ENCODE peak calls at places on chromosomes 5 and 9, in ten cellular contexts. One of them, this sample, is unnamed.

GRCh38 chr5:132459983-132460834 is 30.4 kb downstream of the IRF1 start:
- DNase-seq in neuronal stem cell: no peak
- DNase-seq in IMR-90: no peak
- DNase-seq in brain microvascular endothelial cell: no peak
- DNase-seq in fibroblast of lung: no peak
- DNase-seq in PC-3: no peak
- DNase-seq in cardiac muscle cell: no peak
- DNase-seq in tibial artery: peak; percentile 65
- DNase-seq in CD8-positive, alpha-beta T cell: no peak
- DNase-seq in body of pancreas: peak; percentile 43
- DNase-seq in this sample: no peak

GRCh38 chr9:112535364-112535763 is 48.7 kb downstream of the KIAA1958 start:
- DNase-seq in fibroblast of lung: peak; percentile 69
- DNase-seq in body of pancreas: no peak
- DNase-seq in CD8-positive, alpha-beta T cell: no peak
- DNase-seq in IMR-90: peak; percentile 71
- DNase-seq in cardiac muscle cell: peak; percentile 60
- DNase-seq in brain microvascular endothelial cell: peak; percentile 40
- DNase-seq in PC-3: no peak
- DNase-seq in neuronal stem cell: no peak
- DNase-seq in tibial artery: no peak
- DNase-seq in this sample: no peak

GRCh38 chr9:85290019-85290418 is 451.7 kb downstream of the AGTPBP1 start:
- DNase-seq in CD8-positive, alpha-beta T cell: peak; percentile 13
- DNase-seq in tibial artery: no peak
- DNase-seq in IMR-90: no peak
- DNase-seq in body of pancreas: no peak
- DNase-seq in PC-3: no peak
- DNase-seq in neuronal stem cell: no peak
- DNase-seq in fibroblast of lung: no peak
- DNase-seq in cardiac muscle cell: no peak
- DNase-seq in brain microvascular endothelial cell: no peak
- DNase-seq in this sample: no peak

GRCh38 chr9:104993291-104993963 is 65.5 kb upstream of the ABCA1 start:
- DNase-seq in PC-3: no peak
- DNase-seq in body of pancreas: peak; percentile 77
- DNase-seq in tibial artery: peak; percentile 98
- DNase-seq in fibroblast of lung: peak; percentile 81
- DNase-seq in cardiac muscle cell: peak; percentile 91
- DNase-seq in IMR-90: peak; percentile 86
- DNase-seq in brain microvascular endothelial cell: peak; percentile 90
- DNase-seq in CD8-positive, alpha-beta T cell: no peak
- DNase-seq in neuronal stem cell: peak; percentile 87
- DNase-seq in this sample: no peak

GRCh38 chr9:94770344-94770743 is 43.8 kb downstream of the AOPEP start:
- DNase-seq in cardiac muscle cell: no peak
- DNase-seq in tibial artery: no peak
- DNase-seq in CD8-positive, alpha-beta T cell: no peak
- DNase-seq in fibroblast of lung: no peak
- DNase-seq in PC-3: no peak
- DNase-seq in neuronal stem cell: no peak
- DNase-seq in brain microvascular endothelial cell: no peak
- DNase-seq in body of pancreas: no peak
- DNase-seq in IMR-90: no peak
- DNase-seq in this sample: no peak

GRCh38 chr5:105506692-105507277 is 1944.2 kb upstream of the NUDT12 start:
- DNase-seq in CD8-positive, alpha-beta T cell: no peak
- DNase-seq in brain microvascular endothelial cell: peak; percentile 63
- DNase-seq in tibial artery: no peak
- DNase-seq in fibroblast of lung: peak; percentile 15
- DNase-seq in PC-3: peak; percentile 46
- DNase-seq in body of pancreas: no peak
- DNase-seq in IMR-90: peak; percentile 16
- DNase-seq in cardiac muscle cell: peak; percentile 1
- DNase-seq in neuronal stem cell: no peak
- DNase-seq in this sample: no peak

GRCh38 chr9:13139641-13140171 is 139.8 kb downstream of the MPDZ start:
- DNase-seq in CD8-positive, alpha-beta T cell: no peak
- DNase-seq in IMR-90: peak; percentile 91
- DNase-seq in body of pancreas: no peak
- DNase-seq in PC-3: peak; percentile 82
- DNase-seq in fibroblast of lung: peak; percentile 90
- DNase-seq in neuronal stem cell: peak; percentile 26
- DNase-seq in brain microvascular endothelial cell: peak; percentile 92
- DNase-seq in cardiac muscle cell: peak; percentile 90
- DNase-seq in tibial artery: no peak
- DNase-seq in this sample: peak; percentile 64

GRCh38 chr9:96720435-96720834 is 57.5 kb downstream of the ZNF510 start:
- DNase-seq in body of pancreas: no peak
- DNase-seq in cardiac muscle cell: no peak
- DNase-seq in CD8-positive, alpha-beta T cell: no peak
- DNase-seq in tibial artery: no peak
- DNase-seq in fibroblast of lung: no peak
- DNase-seq in brain microvascular endothelial cell: no peak
- DNase-seq in neuronal stem cell: no peak
- DNase-seq in IMR-90: no peak
- DNase-seq in PC-3: no peak
- DNase-seq in this sample: no peak

GRCh38 chr9:110615526-110615925 is 36.0 kb upstream of the SVEP1 start:
- DNase-seq in fibroblast of lung: no peak
- DNase-seq in cardiac muscle cell: peak; percentile 51
- DNase-seq in PC-3: no peak
- DNase-seq in body of pancreas: no peak
- DNase-seq in IMR-90: peak; percentile 72
- DNase-seq in CD8-positive, alpha-beta T cell: no peak
- DNase-seq in neuronal stem cell: no peak
- DNase-seq in tibial artery: no peak
- DNase-seq in brain microvascular endothelial cell: peak; percentile 20
- DNase-seq in this sample: no peak

GRCh38 chr5:38341641-38342040 is 83.3 kb downstream of the EGFLAM start:
- DNase-seq in neuronal stem cell: no peak
- DNase-seq in PC-3: no peak
- DNase-seq in brain microvascular endothelial cell: no peak
- DNase-seq in body of pancreas: no peak
- DNase-seq in IMR-90: no peak
- DNase-seq in cardiac muscle cell: no peak
- DNase-seq in CD8-positive, alpha-beta T cell: no peak
- DNase-seq in tibial artery: no peak
- DNase-seq in fibroblast of lung: no peak
- DNase-seq in this sample: no peak

GRCh38 chr5:126054593-126055347 is 368.4 kb upstream of the GRAMD2B start:
- DNase-seq in CD8-positive, alpha-beta T cell: no peak
- DNase-seq in fibroblast of lung: no peak
- DNase-seq in body of pancreas: no peak
- DNase-seq in cardiac muscle cell: no peak
- DNase-seq in IMR-90: no peak
- DNase-seq in neuronal stem cell: no peak
- DNase-seq in PC-3: no peak
- DNase-seq in brain microvascular endothelial cell: no peak
- DNase-seq in tibial artery: no peak
- DNase-seq in this sample: no peak

GRCh38 chr5:68279960-68280359 is 64.4 kb downstream of the PIK3R1 start:
- DNase-seq in IMR-90: no peak
- DNase-seq in CD8-positive, alpha-beta T cell: no peak
- DNase-seq in tibial artery: no peak
- DNase-seq in neuronal stem cell: no peak
- DNase-seq in brain microvascular endothelial cell: no peak
- DNase-seq in fibroblast of lung: no peak
- DNase-seq in PC-3: no peak
- DNase-seq in cardiac muscle cell: no peak
- DNase-seq in body of pancreas: no peak
- DNase-seq in this sample: no peak

GRCh38 chr5:76637490-76637889 is 14.3 kb upstream of the F2RL2 start:
- DNase-seq in brain microvascular endothelial cell: no peak
- DNase-seq in fibroblast of lung: no peak
- DNase-seq in IMR-90: no peak
- DNase-seq in neuronal stem cell: no peak
- DNase-seq in tibial artery: no peak
- DNase-seq in body of pancreas: no peak
- DNase-seq in cardiac muscle cell: no peak
- DNase-seq in CD8-positive, alpha-beta T cell: no peak
- DNase-seq in PC-3: no peak
- DNase-seq in this sample: no peak

GRCh38 chr5:123754167-123754840 is 242.3 kb downstream of the CSNK1G3 start:
- DNase-seq in PC-3: peak; percentile 1
- DNase-seq in IMR-90: peak; percentile 69
- DNase-seq in fibroblast of lung: peak; percentile 24
- DNase-seq in brain microvascular endothelial cell: peak; percentile 26
- DNase-seq in body of pancreas: no peak
- DNase-seq in neuronal stem cell: no peak
- DNase-seq in tibial artery: no peak
- DNase-seq in CD8-positive, alpha-beta T cell: no peak
- DNase-seq in cardiac muscle cell: peak; percentile 32
- DNase-seq in this sample: no peak

GRCh38 chr5:111422245-111422644 is 90.1 kb downstream of the STARD4 start:
- DNase-seq in IMR-90: no peak
- DNase-seq in fibroblast of lung: no peak
- DNase-seq in brain microvascular endothelial cell: no peak
- DNase-seq in tibial artery: no peak
- DNase-seq in CD8-positive, alpha-beta T cell: no peak
- DNase-seq in body of pancreas: no peak
- DNase-seq in cardiac muscle cell: no peak
- DNase-seq in neuronal stem cell: no peak
- DNase-seq in PC-3: no peak
- DNase-seq in this sample: no peak
- H3K4me3 ChIP-seq in IMR-90: no peak overlapping the region
- H3K4me3 ChIP-seq in fibroblast of lung: no peak overlapping the region
- H3K4me3 ChIP-seq in brain microvascular endothelial cell: no peak overlapping the region
- H3K4me3 ChIP-seq in tibial artery: no peak overlapping the region
- H3K4me3 ChIP-seq in CD8-positive, alpha-beta T cell: no peak overlapping the region
- H3K4me3 ChIP-seq in body of pancreas: no peak overlapping the region
- H3K4me3 ChIP-seq in cardiac muscle cell: no peak overlapping the region
- H3K4me3 ChIP-seq in neuronal stem cell: no peak overlapping the region
- H3K4me3 ChIP-seq in PC-3: no peak overlapping the region
- H3K4me3 ChIP-seq in this sample: no peak overlapping the region

DNA sequence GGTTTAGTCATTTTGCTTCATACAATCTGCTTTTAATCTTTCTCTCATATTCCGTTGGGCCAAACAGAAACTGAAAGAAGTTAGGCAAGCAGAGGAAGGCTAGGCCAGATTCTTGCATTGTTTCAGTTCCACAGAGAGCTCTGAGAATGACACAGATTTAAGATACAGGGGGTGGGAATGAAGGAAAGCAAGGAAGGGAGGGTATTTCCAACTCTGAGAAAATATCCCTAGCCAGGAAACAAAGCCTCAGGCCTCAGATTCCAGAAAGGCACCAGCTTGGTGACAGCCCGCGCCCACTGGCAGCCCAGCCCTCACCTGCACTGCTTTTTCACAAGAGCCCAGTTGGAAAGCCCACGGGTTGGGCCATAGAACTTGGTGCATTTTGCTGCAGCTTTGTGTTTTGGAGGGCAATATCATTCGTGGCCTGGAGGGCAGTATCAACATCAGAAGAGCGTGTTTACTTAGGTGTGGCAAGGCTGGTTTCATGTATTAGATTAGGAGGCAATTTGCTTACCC is 63.5 kb downstream of the ENC1 start:
- DNase-seq in fibroblast of lung: peak; percentile 51
- DNase-seq in body of pancreas: no peak
- DNase-seq in cardiac muscle cell: peak; percentile 63
- DNase-seq in neuronal stem cell: no peak
- DNase-seq in brain microvascular endothelial cell: peak; percentile 69
- DNase-seq in IMR-90: peak; percentile 58
- DNase-seq in CD8-positive, alpha-beta T cell: no peak
- DNase-seq in tibial artery: no peak
- DNase-seq in PC-3: no peak
- DNase-seq in this sample: no peak
- H3K27ac ChIP-seq in fibroblast of lung: peak overlapping the region; percentile 30
- H3K27ac ChIP-seq in body of pancreas: peak overlapping the region; percentile 59
- H3K27ac ChIP-seq in cardiac muscle cell: no peak overlapping the region
- H3K27ac ChIP-seq in neuronal stem cell: no peak overlapping the region
- H3K27ac ChIP-seq in brain microvascular endothelial cell: peak overlapping the region; percentile 93
- H3K27ac ChIP-seq in IMR-90: no peak overlapping the region
- H3K27ac ChIP-seq in CD8-positive, alpha-beta T cell: no peak overlapping the region
- H3K27ac ChIP-seq in tibial artery: no peak overlapping the region
- H3K27ac ChIP-seq in PC-3: no peak overlapping the region
- H3K27ac ChIP-seq in this sample: no peak overlapping the region

DNA sequence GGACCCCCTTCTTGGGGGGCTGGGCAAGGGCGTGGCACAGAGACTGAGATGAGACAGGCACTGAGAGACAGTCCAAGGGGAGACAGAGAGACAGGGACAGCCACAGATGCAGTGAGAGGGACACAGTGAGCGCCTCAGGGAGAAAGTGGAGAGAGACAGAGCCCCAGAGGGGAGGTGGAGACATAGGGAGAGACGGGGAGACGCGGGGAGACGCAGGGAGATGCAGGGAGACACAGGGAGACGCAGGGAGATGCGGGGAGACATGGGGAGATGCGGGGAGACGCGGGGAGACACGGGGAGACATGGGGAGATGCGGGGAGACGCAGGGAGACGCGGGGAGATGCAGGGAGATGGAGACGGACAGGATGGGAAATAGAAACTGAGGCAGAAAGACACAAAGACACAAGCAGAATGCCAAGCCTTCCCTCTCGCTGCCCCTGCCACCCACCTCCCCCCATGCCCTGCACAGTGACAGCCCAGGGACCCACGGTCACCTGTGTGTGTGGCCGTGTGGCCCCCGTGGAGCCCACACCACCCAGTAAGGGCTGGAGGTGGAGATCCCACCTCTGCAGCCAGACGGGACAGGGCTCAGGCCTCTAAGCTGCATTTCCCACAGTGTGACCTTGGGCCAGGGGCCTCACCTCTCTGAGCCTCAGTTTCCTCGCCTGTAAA is 8.8 kb downstream of the FIBCD1 start:
- DNase-seq in tibial artery: no peak
- DNase-seq in CD8-positive, alpha-beta T cell: no peak
- DNase-seq in fibroblast of lung: no peak
- DNase-seq in brain microvascular endothelial cell: no peak
- DNase-seq in PC-3: no peak
- DNase-seq in cardiac muscle cell: no peak
- DNase-seq in IMR-90: no peak
- DNase-seq in body of pancreas: no peak
- DNase-seq in neuronal stem cell: no peak
- DNase-seq in this sample: no peak
- H3K4me3 ChIP-seq in tibial artery: no peak overlapping the region
- H3K4me3 ChIP-seq in CD8-positive, alpha-beta T cell: no peak overlapping the region
- H3K4me3 ChIP-seq in fibroblast of lung: no peak overlapping the region
- H3K4me3 ChIP-seq in brain microvascular endothelial cell: no peak overlapping the region
- H3K4me3 ChIP-seq in PC-3: no peak overlapping the region
- H3K4me3 ChIP-seq in cardiac muscle cell: no peak overlapping the region
- H3K4me3 ChIP-seq in IMR-90: no peak overlapping the region
- H3K4me3 ChIP-seq in body of pancreas: no peak overlapping the region
- H3K4me3 ChIP-seq in neuronal stem cell: no peak overlapping the region
- H3K4me3 ChIP-seq in this sample: no peak overlapping the region

DNA sequence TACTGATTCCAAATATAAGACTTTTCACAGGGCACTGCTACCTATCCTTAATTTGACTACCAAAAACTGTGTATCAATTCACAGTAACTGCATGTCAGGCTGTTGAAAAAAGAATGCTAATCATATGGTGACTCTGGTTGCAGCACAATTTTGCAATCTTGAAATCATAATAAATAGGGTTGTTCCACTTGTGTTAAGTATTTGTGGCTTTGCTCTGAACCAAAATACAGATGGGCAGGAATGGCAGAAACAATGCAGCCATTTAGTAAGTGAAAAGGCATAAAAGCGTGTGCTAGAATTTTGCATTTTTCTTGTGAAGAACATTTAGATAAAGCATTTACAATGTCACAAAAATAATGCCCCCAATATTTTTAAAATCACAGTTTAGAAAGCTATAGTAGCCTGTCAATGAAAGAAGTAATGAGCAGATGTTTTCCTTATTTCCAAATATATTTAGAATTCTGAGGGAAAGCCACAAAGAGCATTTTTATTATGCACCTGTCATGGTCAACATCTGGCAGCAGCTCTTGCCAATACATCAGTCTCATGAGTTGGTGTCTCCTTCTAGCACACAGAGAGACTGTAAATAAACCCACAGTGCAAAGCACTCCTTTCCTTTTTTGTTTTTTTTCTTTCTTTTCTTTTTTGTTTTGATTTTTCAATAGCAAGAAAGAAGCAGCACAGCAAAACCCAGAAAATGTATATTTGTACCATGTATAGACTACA is 54.8 kb upstream of the PAM start:
- DNase-seq in brain microvascular endothelial cell: no peak
- DNase-seq in IMR-90: no peak
- DNase-seq in neuronal stem cell: no peak
- DNase-seq in body of pancreas: no peak
- DNase-seq in fibroblast of lung: no peak
- DNase-seq in cardiac muscle cell: no peak
- DNase-seq in CD8-positive, alpha-beta T cell: no peak
- DNase-seq in PC-3: no peak
- DNase-seq in tibial artery: no peak
- DNase-seq in this sample: no peak
- H3K27ac ChIP-seq in brain microvascular endothelial cell: no peak overlapping the region
- H3K27ac ChIP-seq in IMR-90: no peak overlapping the region
- H3K27ac ChIP-seq in neuronal stem cell: no peak overlapping the region
- H3K27ac ChIP-seq in body of pancreas: no peak overlapping the region
- H3K27ac ChIP-seq in fibroblast of lung: no peak overlapping the region
- H3K27ac ChIP-seq in cardiac muscle cell: no peak overlapping the region
- H3K27ac ChIP-seq in CD8-positive, alpha-beta T cell: no peak overlapping the region
- H3K27ac ChIP-seq in PC-3: no peak overlapping the region
- H3K27ac ChIP-seq in tibial artery: no peak overlapping the region
- H3K27ac ChIP-seq in this sample: no peak overlapping the region